ENCODE peak calls at places on chromosome 12, in ten cellular contexts. One of them, this sample, is unnamed.

GRCh38 chr12:47189753-47190152 is 110.0 kb upstream of the AMIGO2 start:
- DNase-seq in NB4: no peak
- DNase-seq in neural progenitor cell: no peak
- DNase-seq in heart left ventricle: no peak
- DNase-seq in fibroblast of pulmonary artery: peak
- DNase-seq in lung: no peak
- DNase-seq in tibial artery: no peak
- DNase-seq in HFF-Myc: no peak
- DNase-seq in HCT116: no peak
- DNase-seq in PC-3: no peak
- DNase-seq in this sample: no peak

GRCh38 chr12:93827179-93827578 is 150.0 kb downstream of the CRADD start:
- DNase-seq in HFF-Myc: no peak
- DNase-seq in PC-3: no peak
- DNase-seq in fibroblast of pulmonary artery: no peak
- DNase-seq in heart left ventricle: no peak
- DNase-seq in neural progenitor cell: no peak
- DNase-seq in HCT116: no peak
- DNase-seq in tibial artery: no peak
- DNase-seq in NB4: no peak
- DNase-seq in lung: no peak
- DNase-seq in this sample: no peak

GRCh38 chr12:47939009-47939601 is 24.3 kb upstream of the TMEM106C start:
- DNase-seq in HCT116: no peak
- DNase-seq in PC-3: no peak
- DNase-seq in lung: no peak
- DNase-seq in NB4: no peak
- DNase-seq in tibial artery: peak
- DNase-seq in heart left ventricle: no peak
- DNase-seq in fibroblast of pulmonary artery: no peak
- DNase-seq in neural progenitor cell: no peak
- DNase-seq in HFF-Myc: no peak
- DNase-seq in this sample: no peak

GRCh38 chr12:108667349-108667748 is 33.7 kb upstream of the SELPLG start:
- DNase-seq in NB4: peak
- DNase-seq in fibroblast of pulmonary artery: peak
- DNase-seq in neural progenitor cell: no peak
- DNase-seq in HFF-Myc: no peak
- DNase-seq in PC-3: no peak
- DNase-seq in HCT116: no peak
- DNase-seq in lung: no peak
- DNase-seq in tibial artery: no peak
- DNase-seq in heart left ventricle: no peak
- DNase-seq in this sample: no peak

GRCh38 chr12:124744659-124745467 is 118.8 kb downstream of the SCARB1 start:
- DNase-seq in fibroblast of pulmonary artery: no peak
- DNase-seq in tibial artery: no peak
- DNase-seq in PC-3: peak
- DNase-seq in HFF-Myc: no peak
- DNase-seq in lung: no peak
- DNase-seq in HCT116: peak
- DNase-seq in neural progenitor cell: no peak
- DNase-seq in NB4: no peak
- DNase-seq in heart left ventricle: no peak
- DNase-seq in this sample: no peak

GRCh38 chr12:93176166-93176565 is 201.6 kb upstream of the NUDT4 start:
- DNase-seq in tibial artery: no peak
- DNase-seq in heart left ventricle: no peak
- DNase-seq in lung: no peak
- DNase-seq in fibroblast of pulmonary artery: peak
- DNase-seq in HFF-Myc: no peak
- DNase-seq in PC-3: peak
- DNase-seq in HCT116: no peak
- DNase-seq in NB4: no peak
- DNase-seq in neural progenitor cell: no peak
- DNase-seq in this sample: no peak

GRCh38 chr12:132604108-132605054 is 6.0 kb downstream of the LRCOL1 start:
- DNase-seq in tibial artery: no peak
- DNase-seq in fibroblast of pulmonary artery: no peak
- DNase-seq in heart left ventricle: peak
- DNase-seq in HFF-Myc: no peak
- DNase-seq in neural progenitor cell: no peak
- DNase-seq in NB4: no peak
- DNase-seq in HCT116: no peak
- DNase-seq in lung: no peak
- DNase-seq in PC-3: no peak
- DNase-seq in this sample: no peak

GRCh38 chr12:120231316-120232011 is 30.6 kb upstream of the RPLP0 start:
- DNase-seq in HFF-Myc: peak
- DNase-seq in PC-3: peak
- DNase-seq in fibroblast of pulmonary artery: peak
- DNase-seq in neural progenitor cell: no peak
- DNase-seq in NB4: peak
- DNase-seq in tibial artery: no peak
- DNase-seq in lung: peak
- DNase-seq in heart left ventricle: peak
- DNase-seq in HCT116: peak
- DNase-seq in this sample: peak

GRCh38 chr12:100128509-100128908 is 14.2 kb downstream of the BLTP3B start:
- DNase-seq in PC-3: peak
- DNase-seq in heart left ventricle: no peak
- DNase-seq in lung: no peak
- DNase-seq in NB4: peak
- DNase-seq in HCT116: no peak
- DNase-seq in fibroblast of pulmonary artery: peak
- DNase-seq in tibial artery: peak
- DNase-seq in HFF-Myc: peak
- DNase-seq in neural progenitor cell: peak
- DNase-seq in this sample: no peak

DNA sequence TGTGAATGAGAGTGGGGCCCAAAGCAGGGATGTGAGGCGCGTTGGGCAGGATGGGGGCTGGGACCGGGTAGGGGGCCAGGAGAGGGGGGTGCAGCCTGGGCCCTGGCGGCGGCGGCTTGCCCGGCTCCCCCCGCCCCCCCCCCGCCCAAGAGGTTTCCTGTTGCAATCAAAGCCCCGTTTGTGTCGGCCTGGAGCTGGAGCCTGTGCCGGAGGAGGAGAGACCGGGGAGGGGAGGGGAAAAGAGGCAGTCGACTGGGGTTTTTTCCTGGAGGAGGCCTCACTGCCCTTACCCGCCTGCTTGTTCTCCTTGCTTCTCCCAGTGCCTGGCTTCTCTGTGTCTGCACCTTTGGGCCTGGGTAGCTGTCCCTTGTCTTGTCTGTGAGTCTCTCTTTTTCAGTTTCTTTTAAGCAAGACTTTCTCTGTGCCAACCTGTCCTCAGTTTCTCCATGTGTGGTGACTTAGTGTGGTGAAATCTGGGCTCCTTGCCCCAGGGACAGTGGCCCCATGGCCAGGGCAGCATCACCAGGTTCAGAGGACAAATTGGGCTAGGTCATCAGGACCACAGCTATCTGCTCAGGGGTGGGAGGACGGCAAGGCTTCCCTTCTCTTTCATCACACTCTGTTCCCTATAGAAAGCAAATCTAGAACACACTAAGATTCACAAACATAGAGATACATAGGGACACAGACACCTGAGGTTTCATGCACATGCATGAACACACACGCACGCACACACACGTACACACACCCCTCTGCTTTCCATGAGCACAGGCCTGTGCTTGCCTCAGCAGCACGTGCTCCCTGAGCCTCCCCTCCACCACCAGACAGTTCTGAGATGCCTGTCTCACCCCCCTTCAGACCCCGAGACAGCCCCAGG is 8.4 kb downstream of the RARG start:
- DNase-seq in NB4: peak
- DNase-seq in PC-3: no peak
- DNase-seq in fibroblast of pulmonary artery: peak
- DNase-seq in HFF-Myc: no peak
- DNase-seq in tibial artery: no peak
- DNase-seq in HCT116: no peak
- DNase-seq in lung: no peak
- DNase-seq in heart left ventricle: peak
- DNase-seq in neural progenitor cell: peak
- DNase-seq in this sample: no peak
- H3K4me3 ChIP-seq in NB4: no peak
- H3K4me3 ChIP-seq in PC-3: no peak
- H3K4me3 ChIP-seq in fibroblast of pulmonary artery: no peak
- H3K4me3 ChIP-seq in HFF-Myc: no peak
- H3K4me3 ChIP-seq in tibial artery: no peak
- H3K4me3 ChIP-seq in HCT116: no peak
- H3K4me3 ChIP-seq in lung: no peak
- H3K4me3 ChIP-seq in heart left ventricle: no peak
- H3K4me3 ChIP-seq in neural progenitor cell: no peak
- H3K4me3 ChIP-seq in this sample: no peak

GRCh38 chr12:114684870-114685273 is 897 bp upstream of the TBX3 start:
- DNase-seq in heart left ventricle: no peak
- DNase-seq in fibroblast of pulmonary artery: no peak
- DNase-seq in lung: no peak
- DNase-seq in HCT116: no peak
- DNase-seq in PC-3: no peak
- DNase-seq in tibial artery: no peak
- DNase-seq in NB4: no peak
- DNase-seq in neural progenitor cell: no peak
- DNase-seq in HFF-Myc: no peak
- DNase-seq in this sample: no peak

GRCh38 chr12:114683709-114684097 is 272 bp downstream of the TBX3 start:
- DNase-seq in PC-3: no peak
- DNase-seq in HFF-Myc: no peak
- DNase-seq in NB4: no peak
- DNase-seq in heart left ventricle: no peak
- DNase-seq in lung: no peak
- DNase-seq in tibial artery: no peak
- DNase-seq in HCT116: no peak
- DNase-seq in neural progenitor cell: no peak
- DNase-seq in fibroblast of pulmonary artery: no peak
- DNase-seq in this sample: no peak

GRCh38 chr12:114685320-114685781 is 1.4 kb upstream of the TBX3 start:
- DNase-seq in PC-3: no peak
- DNase-seq in lung: no peak
- DNase-seq in fibroblast of pulmonary artery: no peak
- DNase-seq in HCT116: no peak
- DNase-seq in HFF-Myc: no peak
- DNase-seq in neural progenitor cell: peak
- DNase-seq in NB4: no peak
- DNase-seq in heart left ventricle: no peak
- DNase-seq in tibial artery: no peak
- DNase-seq in this sample: no peak

GRCh38 chr12:114682920-114683708 is 861 bp downstream of the TBX3 start:
- DNase-seq in HCT116: no peak
- DNase-seq in heart left ventricle: no peak
- DNase-seq in PC-3: peak
- DNase-seq in tibial artery: no peak
- DNase-seq in NB4: peak
- DNase-seq in neural progenitor cell: peak
- DNase-seq in lung: no peak
- DNase-seq in fibroblast of pulmonary artery: peak
- DNase-seq in HFF-Myc: no peak
- DNase-seq in this sample: no peak

DNA sequence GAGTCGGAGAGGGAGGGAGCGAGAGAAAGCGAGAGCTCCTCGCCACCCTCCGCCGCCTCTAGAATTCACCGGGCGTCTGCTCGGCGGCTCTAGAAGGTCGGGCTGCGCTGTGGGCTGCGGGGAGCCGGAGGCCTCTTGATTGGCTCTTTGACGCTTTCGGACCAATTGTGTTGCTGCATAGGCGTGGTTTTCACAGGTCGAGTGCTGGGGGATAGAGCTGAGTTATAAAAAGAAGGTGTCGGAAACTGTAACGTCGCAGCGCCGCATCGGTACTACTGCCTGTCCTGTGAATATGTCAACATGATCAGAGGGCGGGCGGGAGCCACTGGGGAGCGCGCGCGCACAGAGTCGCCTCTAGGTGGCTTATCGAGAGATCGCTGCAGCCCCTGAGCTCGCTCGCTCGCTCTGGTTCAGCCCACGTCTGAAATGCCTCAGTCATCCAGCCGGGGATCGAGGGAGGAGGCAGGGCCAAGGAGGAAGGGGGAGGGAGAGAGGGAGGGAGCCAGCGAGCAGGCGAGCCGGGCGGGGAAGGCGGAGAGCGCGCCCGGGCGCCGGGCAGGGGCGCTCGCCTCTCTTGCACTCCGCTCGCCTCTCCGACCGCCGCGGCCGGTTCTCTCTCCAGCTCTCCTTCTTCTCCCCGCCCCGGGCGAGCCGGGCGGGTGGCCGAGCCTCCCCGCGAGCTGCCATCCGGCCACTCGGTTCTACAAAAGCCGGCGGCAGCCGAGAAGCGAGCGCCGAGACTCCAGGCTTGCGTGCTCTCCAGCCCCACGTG is at the start of gene TBX3:
- DNase-seq in lung: peak
- DNase-seq in neural progenitor cell: peak
- DNase-seq in heart left ventricle: peak
- DNase-seq in HFF-Myc: peak
- DNase-seq in NB4: peak
- DNase-seq in tibial artery: peak
- DNase-seq in HCT116: peak
- DNase-seq in fibroblast of pulmonary artery: peak
- DNase-seq in PC-3: peak
- DNase-seq in this sample: peak
- TF ChIP-seq CTCF in lung: peak
- TF ChIP-seq CTCF in neural progenitor cell: peak
- TF ChIP-seq CTCF in heart left ventricle: peak
- TF ChIP-seq CTCF in HFF-Myc: peak
- TF ChIP-seq CTCF in NB4: peak
- TF ChIP-seq CTCF in tibial artery: peak
- TF ChIP-seq CTCF in HCT116: peak
- TF ChIP-seq CTCF in fibroblast of pulmonary artery: peak
- TF ChIP-seq CTCF in PC-3: peak
- TF ChIP-seq CTCF in this sample: peak

GRCh38 chr12:106197906-106198623 is 49.8 kb downstream of the CKAP4 start:
- DNase-seq in NB4: no peak
- DNase-seq in PC-3: no peak
- DNase-seq in heart left ventricle: no peak
- DNase-seq in lung: no peak
- DNase-seq in tibial artery: no peak
- DNase-seq in HFF-Myc: no peak
- DNase-seq in neural progenitor cell: no peak
- DNase-seq in fibroblast of pulmonary artery: no peak
- DNase-seq in HCT116: peak
- DNase-seq in this sample: no peak
- H3K4me3 ChIP-seq in NB4: no peak
- H3K4me3 ChIP-seq in PC-3: no peak
- H3K4me3 ChIP-seq in heart left ventricle: no peak
- H3K4me3 ChIP-seq in lung: no peak
- H3K4me3 ChIP-seq in tibial artery: no peak
- H3K4me3 ChIP-seq in HFF-Myc: no peak
- H3K4me3 ChIP-seq in neural progenitor cell: no peak
- H3K4me3 ChIP-seq in fibroblast of pulmonary artery: no peak
- H3K4me3 ChIP-seq in HCT116: no peak
- H3K4me3 ChIP-seq in this sample: no peak

GRCh38 chr12:68871899-68872298 is 61.1 kb downstream of the CPM start:
- DNase-seq in heart left ventricle: no peak
- DNase-seq in fibroblast of pulmonary artery: peak
- DNase-seq in PC-3: peak
- DNase-seq in HCT116: peak
- DNase-seq in neural progenitor cell: peak
- DNase-seq in HFF-Myc: no peak
- DNase-seq in lung: no peak
- DNase-seq in NB4: peak
- DNase-seq in tibial artery: no peak
- DNase-seq in this sample: no peak
- TF ChIP-seq CTCF in heart left ventricle: no peak
- TF ChIP-seq CTCF in fibroblast of pulmonary artery: peak
- TF ChIP-seq CTCF in PC-3: peak
- TF ChIP-seq CTCF in HCT116: peak
- TF ChIP-seq CTCF in neural progenitor cell: peak
- TF ChIP-seq CTCF in HFF-Myc: peak
- TF ChIP-seq CTCF in lung: no peak
- TF ChIP-seq CTCF in NB4: peak
- TF ChIP-seq CTCF in tibial artery: no peak
- TF ChIP-seq CTCF in this sample: peak

GRCh38 chr12:122183588-122183940 is 641 bp downstream of the LRRC43 start:
- DNase-seq in neural progenitor cell: no peak
- DNase-seq in fibroblast of pulmonary artery: no peak
- DNase-seq in HFF-Myc: no peak
- DNase-seq in tibial artery: no peak
- DNase-seq in NB4: no peak
- DNase-seq in lung: no peak
- DNase-seq in HCT116: no peak
- DNase-seq in heart left ventricle: no peak
- DNase-seq in PC-3: no peak
- DNase-seq in this sample: no peak
- H3K4me3 ChIP-seq in neural progenitor cell: peak
- H3K4me3 ChIP-seq in fibroblast of pulmonary artery: peak
- H3K4me3 ChIP-seq in HFF-Myc: peak
- H3K4me3 ChIP-seq in tibial artery: peak
- H3K4me3 ChIP-seq in NB4: no peak
- H3K4me3 ChIP-seq in lung: no peak
- H3K4me3 ChIP-seq in HCT116: no peak
- H3K4me3 ChIP-seq in heart left ventricle: peak
- H3K4me3 ChIP-seq in PC-3: no peak
- H3K4me3 ChIP-seq in this sample: no peak